ENCODE peak calls at places on chromosomes 16 and 17, in ten cellular contexts. X is NCI-H2107, E is heart right ventricle, N is NCI-H1105 treated with DMSO at 0.1 percent for 48 hours, A is MM.1S, F is AG09319, W is ELR, K is fibroblast of mammary gland, C is memory B cell, T is HFF-Myc. Z is an unnamed sample.

GRCh38 chr16:4911831-4912422 is 25.0 kb downstream of the PPL start:
- DNase-seq in T (no peak), C (no peak), F (peak), A (no peak), N (no peak), X (no peak), E (no peak), K (no peak), W (no peak), Z (no peak)

GRCh38 chr16:84552135-84552534 is 47.7 kb upstream of the MEAK7 start:
- DNase-seq in K (no peak), F (no peak), W (no peak), N (no peak), E (no peak), A (no peak), C (no peak), X (no peak), T (no peak), Z (peak)

GRCh38 chr16:3716831-3717234 is 491 bp downstream of the TRAP1 start:
- DNase-seq in W (peak), X (no peak), T (no peak), C (no peak), F (no peak), A (peak), E (no peak), K (peak), N (no peak), Z (no peak)

GRCh38 chr17:21036361-21036881 is 6.4 kb downstream of the USP22 start:
- DNase-seq in A (no peak), N (peak), E (no peak), W (peak), F (no peak), C (no peak), T (no peak), K (peak), X (no peak), Z (no peak)

GRCh38 chr17:82022310-82022980 is at the start of gene CENPX:
- DNase-seq in F (no peak), X (no peak), K (no peak), E (no peak), W (peak), N (no peak), T (no peak), C (peak), A (no peak), Z (peak)

GRCh38 chr16:527015-527903 is at the start of gene CAPN15:
- DNase-seq in F (peak), X (peak), A (peak), K (peak), E (peak), N (peak), T (peak), C (peak), W (peak), Z (peak)

GRCh38 chr16:1109648-1110047 is 13.6 kb upstream of the C1QTNF8 start:
- DNase-seq in C (no peak), N (no peak), E (no peak), A (no peak), X (no peak), F (no peak), W (no peak), K (no peak), T (no peak), Z (no peak)

GRCh38 chr17:51298508-51299371 is 38.4 kb downstream of the UTP18 start:
- DNase-seq in N (peak), C (no peak), F (no peak), A (peak), E (no peak), X (no peak), T (no peak), K (peak), W (peak), Z (no peak)

GRCh38 chr16:3882531-3882930 is 2.0 kb upstream of the CREBBP start:
- DNase-seq in K (no peak), W (no peak), N (no peak), C (no peak), T (no peak), A (no peak), F (no peak), X (no peak), E (no peak), Z (no peak)

GRCh38 chr17:81228834-81229665 is 6.3 kb upstream of the CEP131 start:
- DNase-seq in X (no peak), A (no peak), N (no peak), E (no peak), T (no peak), F (no peak), C (no peak), W (no peak), K (no peak), Z (no peak)

GRCh38 chr16:1781758-1782407 is 488 bp downstream of the SPSB3 start:
- DNase-seq in C (no peak), W (peak), K (no peak), A (peak), E (no peak), T (no peak), X (no peak), F (no peak), N (no peak), Z (peak)

GRCh38 chr17:64707077-64707591 is 45.0 kb upstream of the SMURF2 start:
- DNase-seq in K (peak), W (peak), X (no peak), T (peak), A (no peak), F (peak), E (peak), N (peak), C (no peak), Z (peak)

GRCh38 chr17:8062435-8062806 is 23.6 kb downstream of the ALOX15B start:
- DNase-seq in N (no peak), X (no peak), T (no peak), K (peak), W (no peak), F (no peak), A (no peak), E (no peak), C (no peak), Z (no peak)

GRCh38 chr17:77100009-77100408 is 40.8 kb upstream of the SEC14L1 start:
- DNase-seq in T (no peak), W (no peak), N (no peak), A (no peak), E (peak), C (no peak), X (no peak), F (no peak), K (no peak), Z (peak)

GRCh38 chr17:58660621-58661020 is 31.2 kb downstream of the TEX14 start:
- DNase-seq in E (no peak), W (no peak), K (no peak), F (no peak), T (no peak), A (no peak), X (no peak), N (no peak), C (no peak), Z (no peak)

GRCh38 chr17:13544292-13544691 is 57.4 kb downstream of the HS3ST3A1 start:
- DNase-seq in F (peak), N (no peak), W (peak), X (no peak), K (peak), E (no peak), A (no peak), T (peak), C (no peak), Z (no peak)

GRCh38 chr17:60473788-60474187 is 51.5 kb downstream of the CHCT1 start:
- DNase-seq in K (peak), N (no peak), C (no peak), W (no peak), T (peak), F (peak), X (no peak), E (no peak), A (no peak), Z (no peak)

GRCh38 chr16:45454-45853 is 8.0 kb downstream of the POLR3K start:
- DNase-seq in T (no peak), X (no peak), F (no peak), W (no peak), E (no peak), N (no peak), K (no peak), A (no peak), C (no peak), Z (no peak)

GRCh38 chr16:78775161-78775561 is 675.7 kb downstream of the WWOX start:
- DNase-seq in F (no peak), C (no peak), T (no peak), A (no peak), W (no peak), E (no peak), K (peak), X (no peak), N (no peak), Z (no peak)

GRCh38 chr16:11202260-11203091 is 53.5 kb downstream of the SOCS1 start:
- DNase-seq in F (no peak), A (no peak), N (no peak), W (peak), T (no peak), E (no peak), K (peak), C (no peak), X (no peak), Z (no peak)

GRCh38 chr17:44362479-44362963 is 1.1 kb downstream of the FAM171A2 start:
- DNase-seq in N (no peak), F (no peak), T (no peak), K (no peak), A (no peak), X (no peak), C (no peak), E (no peak), W (no peak), Z (no peak)

GRCh38 chr16:90035902-90036301 is 16.6 kb upstream of the DBNDD1 start:
- DNase-seq in C (no peak), W (no peak), K (no peak), T (no peak), F (no peak), A (no peak), N (no peak), E (no peak), X (no peak), Z (no peak)